ENCODE peak calls at places on chromosome 11, in eight cellular contexts. One of them, this sample, is unnamed.

GRCh38 chr11:35539781-35540281 is 14.4 kb upstream of the PAMR1 start:
- DNase-seq in RWPE2: no peak
- DNase-seq in H1: no peak
- DNase-seq in choroid plexus epithelial cell: peak; percentile 86
- DNase-seq in fibroblast of mammary gland: peak; percentile 93
- DNase-seq in upper lobe of left lung: no peak
- DNase-seq in body of pancreas: peak; percentile 48
- DNase-seq in osteocyte: no peak
- DNase-seq in this sample: no peak

GRCh38 chr11:118338637-118339061 is 3.9 kb downstream of the CD3D start:
- DNase-seq in RWPE2: no peak
- DNase-seq in H1: no peak
- DNase-seq in choroid plexus epithelial cell: peak; percentile 10
- DNase-seq in fibroblast of mammary gland: no peak
- DNase-seq in upper lobe of left lung: no peak
- DNase-seq in body of pancreas: peak; percentile 33
- DNase-seq in osteocyte: no peak
- DNase-seq in this sample: no peak

GRCh38 chr11:59818572-59818971 is 8.0 kb upstream of the MRPL16 start:
- DNase-seq in RWPE2: no peak
- DNase-seq in H1: no peak
- DNase-seq in choroid plexus epithelial cell: no peak
- DNase-seq in fibroblast of mammary gland: no peak
- DNase-seq in upper lobe of left lung: no peak
- DNase-seq in body of pancreas: no peak
- DNase-seq in osteocyte: no peak
- DNase-seq in this sample: no peak

GRCh38 chr11:26244207-26244606 is 87.7 kb upstream of the ANO3 start:
- DNase-seq in RWPE2: no peak
- DNase-seq in H1: no peak
- DNase-seq in choroid plexus epithelial cell: no peak
- DNase-seq in fibroblast of mammary gland: peak; percentile 79
- DNase-seq in upper lobe of left lung: no peak
- DNase-seq in body of pancreas: no peak
- DNase-seq in osteocyte: no peak
- DNase-seq in this sample: no peak

GRCh38 chr11:95241673-95242072 is 10.7 kb upstream of the SESN3 start:
- DNase-seq in RWPE2: no peak
- DNase-seq in H1: no peak
- DNase-seq in choroid plexus epithelial cell: no peak
- DNase-seq in fibroblast of mammary gland: peak; percentile 90
- DNase-seq in upper lobe of left lung: no peak
- DNase-seq in body of pancreas: no peak
- DNase-seq in osteocyte: no peak
- DNase-seq in this sample: no peak

GRCh38 chr11:70483077-70483861 is 84.9 kb downstream of the CTTN start:
- DNase-seq in RWPE2: no peak
- DNase-seq in H1: no peak
- DNase-seq in choroid plexus epithelial cell: peak; percentile 71
- DNase-seq in fibroblast of mammary gland: peak; percentile 74
- DNase-seq in upper lobe of left lung: no peak
- DNase-seq in body of pancreas: peak; percentile 14
- DNase-seq in osteocyte: no peak
- DNase-seq in this sample: no peak

GRCh38 chr11:69252494-69252845 is 41.5 kb upstream of the MYEOV start:
- DNase-seq in RWPE2: no peak
- DNase-seq in H1: no peak
- DNase-seq in choroid plexus epithelial cell: no peak
- DNase-seq in fibroblast of mammary gland: no peak
- DNase-seq in upper lobe of left lung: no peak
- DNase-seq in body of pancreas: no peak
- DNase-seq in osteocyte: no peak
- DNase-seq in this sample: no peak

GRCh38 chr11:92837595-92837994 is 131.9 kb upstream of the MTNR1B start:
- DNase-seq in RWPE2: no peak
- DNase-seq in H1: no peak
- DNase-seq in choroid plexus epithelial cell: no peak
- DNase-seq in fibroblast of mammary gland: no peak
- DNase-seq in upper lobe of left lung: no peak
- DNase-seq in body of pancreas: no peak
- DNase-seq in osteocyte: no peak
- DNase-seq in this sample: no peak

GRCh38 chr11:77710358-77710757 is 72.8 kb upstream of the CLNS1A start:
- DNase-seq in RWPE2: no peak
- DNase-seq in H1: no peak
- DNase-seq in choroid plexus epithelial cell: peak; percentile 67
- DNase-seq in fibroblast of mammary gland: peak; percentile 36
- DNase-seq in upper lobe of left lung: no peak
- DNase-seq in body of pancreas: no peak
- DNase-seq in osteocyte: no peak
- DNase-seq in this sample: no peak

GRCh38 chr11:118607401-118608267 is at the start of gene PHLDB1:
- DNase-seq in RWPE2: no peak
- DNase-seq in H1: no peak
- DNase-seq in choroid plexus epithelial cell: peak; percentile 70
- DNase-seq in fibroblast of mammary gland: peak; percentile 80
- DNase-seq in upper lobe of left lung: peak; percentile 93
- DNase-seq in body of pancreas: peak; percentile 66
- DNase-seq in osteocyte: peak; percentile 91
- DNase-seq in this sample: no peak

DNA sequence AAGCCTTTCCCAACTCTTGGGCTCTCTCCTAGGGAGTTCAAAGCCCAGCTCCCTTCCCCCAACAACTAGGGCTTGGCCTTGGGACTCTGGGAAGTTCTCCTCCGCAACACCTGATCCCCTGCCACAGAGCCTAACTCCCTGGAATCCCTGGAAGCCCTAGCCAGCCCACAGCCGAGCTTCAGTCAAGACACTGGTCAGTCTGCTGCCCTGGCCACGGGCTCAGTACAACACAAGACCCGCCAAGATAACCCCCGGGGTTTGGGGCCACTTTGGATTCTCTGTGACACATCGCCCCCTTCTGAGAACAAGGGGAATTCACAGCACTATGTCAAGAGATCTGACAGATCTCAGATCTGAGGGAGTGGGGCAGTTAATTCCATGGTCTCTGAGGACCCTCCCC is 58.3 kb downstream of the SLC22A12 start:
- DNase-seq in RWPE2: no peak
- DNase-seq in H1: no peak
- DNase-seq in choroid plexus epithelial cell: peak; percentile 48
- DNase-seq in fibroblast of mammary gland: peak; percentile 25
- DNase-seq in upper lobe of left lung: no peak
- DNase-seq in body of pancreas: peak; percentile 37
- DNase-seq in osteocyte: no peak
- DNase-seq in this sample: no peak
- TF ChIP-seq CTCF in RWPE2: peak; percentile 33
- TF ChIP-seq CTCF in H1: peak; percentile 86
- TF ChIP-seq CTCF in choroid plexus epithelial cell: peak; percentile 75
- TF ChIP-seq CTCF in fibroblast of mammary gland: peak; percentile 59
- TF ChIP-seq CTCF in upper lobe of left lung: no peak
- TF ChIP-seq CTCF in body of pancreas: peak; percentile 39
- TF ChIP-seq CTCF in osteocyte: peak; percentile 41
- TF ChIP-seq CTCF in this sample: peak; percentile 72

GRCh38 chr11:124278261-124278660 is 22.1 kb downstream of the OR8G5 start:
- DNase-seq in RWPE2: no peak
- DNase-seq in H1: no peak
- DNase-seq in choroid plexus epithelial cell: peak; percentile 18
- DNase-seq in fibroblast of mammary gland: no peak
- DNase-seq in upper lobe of left lung: no peak
- DNase-seq in body of pancreas: no peak
- DNase-seq in osteocyte: no peak
- DNase-seq in this sample: no peak

GRCh38 chr11:124277207-124277606 is 21.0 kb downstream of the OR8G5 start:
- DNase-seq in RWPE2: no peak
- DNase-seq in H1: no peak
- DNase-seq in choroid plexus epithelial cell: no peak
- DNase-seq in fibroblast of mammary gland: no peak
- DNase-seq in upper lobe of left lung: no peak
- DNase-seq in body of pancreas: no peak
- DNase-seq in osteocyte: no peak
- DNase-seq in this sample: no peak

GRCh38 chr11:124276081-124276480 is 19.9 kb downstream of the OR8G5 start:
- DNase-seq in RWPE2: no peak
- DNase-seq in H1: no peak
- DNase-seq in choroid plexus epithelial cell: peak; percentile 66
- DNase-seq in fibroblast of mammary gland: peak; percentile 30
- DNase-seq in upper lobe of left lung: no peak
- DNase-seq in body of pancreas: no peak
- DNase-seq in osteocyte: no peak
- DNase-seq in this sample: no peak

GRCh38 chr11:124274000-124274399 is 17.8 kb downstream of the OR8G5 start:
- DNase-seq in RWPE2: no peak
- DNase-seq in H1: no peak
- DNase-seq in choroid plexus epithelial cell: no peak
- DNase-seq in fibroblast of mammary gland: no peak
- DNase-seq in upper lobe of left lung: no peak
- DNase-seq in body of pancreas: no peak
- DNase-seq in osteocyte: no peak
- DNase-seq in this sample: no peak

GRCh38 chr11:124277809-124278208 is 21.6 kb downstream of the OR8G5 start:
- DNase-seq in RWPE2: no peak
- DNase-seq in H1: no peak
- DNase-seq in choroid plexus epithelial cell: no peak
- DNase-seq in fibroblast of mammary gland: no peak
- DNase-seq in upper lobe of left lung: no peak
- DNase-seq in body of pancreas: no peak
- DNase-seq in osteocyte: no peak
- DNase-seq in this sample: no peak
- TF ChIP-seq CTCF in RWPE2: peak; percentile 8
- TF ChIP-seq CTCF in H1: peak; percentile 57
- TF ChIP-seq CTCF in choroid plexus epithelial cell: peak; percentile 16
- TF ChIP-seq CTCF in fibroblast of mammary gland: no peak
- TF ChIP-seq CTCF in upper lobe of left lung: no peak
- TF ChIP-seq CTCF in body of pancreas: no peak
- TF ChIP-seq CTCF in osteocyte: no peak
- TF ChIP-seq CTCF in this sample: peak; percentile 32

DNA sequence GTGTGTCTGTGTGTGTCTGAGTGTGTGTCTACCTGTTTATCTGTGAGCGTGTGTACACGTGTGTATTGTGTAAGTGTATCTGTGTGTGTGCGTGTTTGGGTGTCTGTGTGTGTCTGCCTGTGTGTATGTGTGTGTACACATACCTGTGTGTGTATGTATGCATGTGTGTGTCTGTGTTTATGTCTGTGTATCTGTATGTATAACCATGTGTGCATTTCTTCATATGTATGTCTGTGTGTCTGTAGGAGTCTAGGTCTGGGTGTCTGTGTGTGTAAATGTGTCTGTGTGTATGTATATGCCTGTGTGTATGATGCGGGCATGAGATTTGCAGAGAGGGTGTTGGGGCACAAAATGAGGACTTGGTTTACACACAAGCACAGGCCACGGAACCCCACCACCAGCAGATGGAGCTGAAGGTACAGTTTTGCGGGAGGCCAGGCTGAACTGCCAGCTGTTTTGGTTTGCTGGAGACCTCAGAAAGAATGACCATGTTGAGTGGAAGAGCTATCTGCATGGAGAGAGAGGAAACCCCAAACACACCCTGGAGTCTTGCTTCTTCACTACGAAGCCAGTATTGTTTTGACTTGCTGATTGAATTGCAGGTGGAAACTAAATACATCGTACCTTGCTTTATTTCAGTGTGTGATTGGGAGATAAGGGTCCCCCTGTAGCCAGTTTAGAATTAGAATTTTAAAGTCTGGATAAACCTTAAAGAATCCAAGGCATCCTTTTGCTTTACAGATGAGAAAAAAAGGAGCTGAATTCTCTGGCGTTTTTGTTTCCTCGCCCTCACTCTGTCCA is 497.2 kb downstream of the NTM start:
- DNase-seq in RWPE2: no peak
- DNase-seq in H1: peak; percentile 68
- DNase-seq in choroid plexus epithelial cell: peak; percentile 95
- DNase-seq in fibroblast of mammary gland: peak; percentile 83
- DNase-seq in upper lobe of left lung: no peak
- DNase-seq in body of pancreas: peak; percentile 72
- DNase-seq in osteocyte: peak; percentile 93
- DNase-seq in this sample: peak; percentile 85
- TF ChIP-seq CTCF in RWPE2: peak; percentile 90
- TF ChIP-seq CTCF in H1: peak; percentile 96
- TF ChIP-seq CTCF in choroid plexus epithelial cell: peak; percentile 99
- TF ChIP-seq CTCF in fibroblast of mammary gland: peak; percentile 90
- TF ChIP-seq CTCF in upper lobe of left lung: peak; percentile 52
- TF ChIP-seq CTCF in body of pancreas: peak; percentile 71
- TF ChIP-seq CTCF in osteocyte: peak; percentile 94
- TF ChIP-seq CTCF in this sample: peak; percentile 83

DNA sequence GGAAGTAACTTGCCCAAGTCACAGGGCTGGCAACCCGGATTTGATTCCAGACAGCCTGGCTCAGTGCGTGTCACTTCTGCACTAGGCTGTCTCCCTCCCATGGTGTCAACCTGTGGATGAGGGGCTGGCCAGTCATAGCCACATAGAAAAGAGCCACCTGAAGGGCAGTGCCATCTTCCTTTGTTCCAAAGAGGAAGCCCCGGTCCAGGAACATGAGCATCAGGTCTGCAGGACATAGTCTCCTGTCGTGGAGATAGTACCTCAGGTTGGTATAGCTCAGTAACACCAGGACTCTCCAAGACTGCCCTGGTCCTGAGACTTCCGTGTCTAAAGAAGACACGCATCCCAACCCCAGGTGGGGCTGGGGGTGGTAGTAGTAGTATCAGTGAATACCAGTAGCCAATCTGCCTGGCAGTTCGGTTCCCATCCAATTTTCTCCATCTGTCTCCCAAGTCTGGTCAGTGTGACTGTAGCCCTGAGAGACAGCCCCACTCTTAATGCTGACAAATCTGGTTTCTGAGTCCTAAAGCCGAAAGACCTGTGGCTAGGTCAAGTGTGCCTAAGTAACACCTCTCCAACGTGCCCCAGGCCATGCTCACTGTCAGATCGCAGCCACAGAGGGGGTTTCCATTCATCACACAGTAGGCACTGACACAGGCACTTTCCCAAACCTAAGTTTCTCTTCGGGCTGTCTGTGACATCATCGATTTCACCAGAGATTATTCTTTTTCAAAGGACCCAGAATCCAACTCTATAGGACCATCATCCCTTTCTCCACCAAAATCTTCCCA is 33.1 kb downstream of the C11orf58 start:
- DNase-seq in RWPE2: no peak
- DNase-seq in H1: no peak
- DNase-seq in choroid plexus epithelial cell: no peak
- DNase-seq in fibroblast of mammary gland: no peak
- DNase-seq in upper lobe of left lung: no peak
- DNase-seq in body of pancreas: no peak
- DNase-seq in osteocyte: peak; percentile 72
- DNase-seq in this sample: peak; percentile 52
- TF ChIP-seq CTCF in RWPE2: no peak
- TF ChIP-seq CTCF in H1: no peak
- TF ChIP-seq CTCF in choroid plexus epithelial cell: no peak
- TF ChIP-seq CTCF in fibroblast of mammary gland: no peak
- TF ChIP-seq CTCF in upper lobe of left lung: no peak
- TF ChIP-seq CTCF in body of pancreas: no peak
- TF ChIP-seq CTCF in osteocyte: no peak
- TF ChIP-seq CTCF in this sample: no peak

GRCh38 chr11:17473071-17473744 is 3.4 kb downstream of the ABCC8 start:
- DNase-seq in RWPE2: no peak
- DNase-seq in H1: peak; percentile 50
- DNase-seq in choroid plexus epithelial cell: peak; percentile 13
- DNase-seq in fibroblast of mammary gland: no peak
- DNase-seq in upper lobe of left lung: no peak
- DNase-seq in body of pancreas: no peak
- DNase-seq in osteocyte: no peak
- DNase-seq in this sample: no peak
- TF ChIP-seq CTCF in RWPE2: peak; percentile 6
- TF ChIP-seq CTCF in H1: peak; percentile 99
- TF ChIP-seq CTCF in choroid plexus epithelial cell: peak; percentile 28
- TF ChIP-seq CTCF in fibroblast of mammary gland: no peak
- TF ChIP-seq CTCF in upper lobe of left lung: no peak
- TF ChIP-seq CTCF in body of pancreas: no peak
- TF ChIP-seq CTCF in osteocyte: peak; percentile 25
- TF ChIP-seq CTCF in this sample: peak; percentile 63